ENCODE peak calls at places on chromosomes 13 and 19, in seven cellular contexts. F, S, P, G, M, I and Y are unnamed samples.

GRCh38 chr13:62337109-62337880 is 921.6 kb upstream of the PCDH20 start:
- DNase-seq in M (no peak), S (no peak), I (no peak), G (no peak), F (no peak), P (no peak), Y (peak; percentile 38)

GRCh38 chr19:50718255-50719118 is 1.1 kb downstream of the SHANK1 start:
- DNase-seq in S (no peak), I (peak; percentile 43), G (no peak), P (no peak), F (peak; percentile 31), M (no peak), Y (no peak)

GRCh38 chr13:33318744-33319143 is 33.2 kb upstream of the STARD13 start:
- DNase-seq in F (no peak), S (no peak), G (no peak), P (no peak), M (no peak), I (no peak), Y (no peak)

GRCh38 chr13:50425772-50426171 is 410.5 kb downstream of the KCNRG start:
- DNase-seq in G (no peak), I (no peak), P (peak; percentile 41), S (no peak), F (no peak), M (no peak), Y (peak; percentile 40)

GRCh38 chr13:96075953-96076543 is 13.9 kb upstream of the HS6ST3 start:
- DNase-seq in P (peak; percentile 8), I (no peak), F (no peak), S (peak; percentile 64), M (no peak), G (no peak), Y (peak; percentile 0)

GRCh38 chr13:67048793-67049150 is 181.4 kb downstream of the PCDH9 start:
- DNase-seq in P (no peak), S (no peak), F (no peak), I (no peak), M (no peak), G (no peak), Y (no peak)

GRCh38 chr13:113140677-113141590 is 17.5 kb upstream of the PROZ start:
- DNase-seq in G (no peak), S (no peak), P (no peak), I (no peak), M (no peak), F (no peak), Y (no peak)

GRCh38 chr13:69704311-69704710 is 403.3 kb upstream of the ATXN8OS start:
- DNase-seq in G (no peak), I (no peak), F (no peak), P (no peak), M (no peak), S (no peak), Y (no peak)

GRCh38 chr13:110492299-110493160 is 69.0 kb downstream of the RAB20 start:
- DNase-seq in P (no peak), F (no peak), S (no peak), M (no peak), I (no peak), G (no peak), Y (no peak)

GRCh38 chr13:94292323-94292640 is 187.2 kb downstream of the DCT start:
- DNase-seq in P (no peak), F (no peak), G (no peak), M (no peak), S (no peak), I (no peak), Y (no peak)

GRCh38 chr19:46471778-46472543 is 598 bp upstream of the PNMA8A start:
- DNase-seq in S (no peak), P (peak; percentile 29), I (no peak), M (no peak), F (no peak), G (no peak), Y (no peak)

GRCh38 chr19:52991021-52991420 is 22.7 kb upstream of the ERVV-1 start:
- DNase-seq in F (no peak), M (no peak), S (no peak), G (no peak), I (no peak), P (no peak), Y (no peak)

GRCh38 chr19:41327499-41328156 is 17.7 kb downstream of the CCDC97 start:
- DNase-seq in G (peak; percentile 72), S (no peak), F (peak; percentile 81), I (no peak), P (peak; percentile 30), M (peak; percentile 79), Y (peak; percentile 80)

GRCh38 chr19:41327076-41327475 is 17.1 kb downstream of the CCDC97 start:
- DNase-seq in P (no peak), F (no peak), S (no peak), M (no peak), I (no peak), G (no peak), Y (no peak)

GRCh38 chr19:41328818-41329220 is 18.8 kb downstream of the CCDC97 start:
- DNase-seq in S (no peak), P (no peak), F (no peak), M (no peak), I (no peak), G (no peak), Y (no peak)

GRCh38 chr19:41325947-41326706 is 16.2 kb downstream of the CCDC97 start:
- DNase-seq in S (peak; percentile 51), M (no peak), P (peak; percentile 33), F (peak; percentile 44), I (no peak), G (no peak), Y (peak; percentile 78)

GRCh38 chr19:41328157-41328817 is 18.3 kb downstream of the CCDC97 start:
- DNase-seq in F (no peak), S (peak; percentile 45), P (peak; percentile 21), M (no peak), G (no peak), I (no peak), Y (no peak)
- H3K4me1 ChIP-seq in F (peaks cover 69% of the 10 kb centered on the region), S (peaks cover 58% of the 10 kb centered on the region), P (peaks cover 46% of the 10 kb centered on the region), M (peaks cover 66% of the 10 kb centered on the region), G (peaks cover 60% of the 10 kb centered on the region), I (no peaks in the 10 kb centered on the region), Y (peaks cover 53% of the 10 kb centered on the region)

DNA sequence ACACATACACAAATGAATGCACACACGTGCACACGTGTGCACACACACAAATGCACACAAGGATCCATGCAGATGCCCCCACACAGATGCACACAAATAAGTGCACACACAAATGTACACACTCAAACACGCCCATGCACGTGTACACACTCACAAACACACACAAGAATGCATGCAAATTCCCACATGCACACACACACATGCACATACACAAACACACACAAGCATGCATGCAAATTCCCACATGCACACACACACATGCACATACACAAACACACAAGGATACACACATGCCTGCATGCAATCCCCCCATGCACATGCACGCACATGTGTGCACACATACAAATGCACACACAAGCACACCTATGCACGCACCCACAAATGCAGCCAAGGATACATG is 13.3 kb downstream of the GNA15 start:
- DNase-seq in M (no peak), P (no peak), I (no peak), S (no peak), F (no peak), G (no peak), Y (no peak)
- H3K4me1 ChIP-seq in M (no peaks in the 10 kb centered on the region), P (no peaks in the 10 kb centered on the region), I (peaks cover 89% of the 10 kb centered on the region), S (peaks cover 4% of the 10 kb centered on the region), F (no peaks in the 10 kb centered on the region), G (no peaks in the 10 kb centered on the region), Y (peaks cover 12% of the 10 kb centered on the region)

DNA sequence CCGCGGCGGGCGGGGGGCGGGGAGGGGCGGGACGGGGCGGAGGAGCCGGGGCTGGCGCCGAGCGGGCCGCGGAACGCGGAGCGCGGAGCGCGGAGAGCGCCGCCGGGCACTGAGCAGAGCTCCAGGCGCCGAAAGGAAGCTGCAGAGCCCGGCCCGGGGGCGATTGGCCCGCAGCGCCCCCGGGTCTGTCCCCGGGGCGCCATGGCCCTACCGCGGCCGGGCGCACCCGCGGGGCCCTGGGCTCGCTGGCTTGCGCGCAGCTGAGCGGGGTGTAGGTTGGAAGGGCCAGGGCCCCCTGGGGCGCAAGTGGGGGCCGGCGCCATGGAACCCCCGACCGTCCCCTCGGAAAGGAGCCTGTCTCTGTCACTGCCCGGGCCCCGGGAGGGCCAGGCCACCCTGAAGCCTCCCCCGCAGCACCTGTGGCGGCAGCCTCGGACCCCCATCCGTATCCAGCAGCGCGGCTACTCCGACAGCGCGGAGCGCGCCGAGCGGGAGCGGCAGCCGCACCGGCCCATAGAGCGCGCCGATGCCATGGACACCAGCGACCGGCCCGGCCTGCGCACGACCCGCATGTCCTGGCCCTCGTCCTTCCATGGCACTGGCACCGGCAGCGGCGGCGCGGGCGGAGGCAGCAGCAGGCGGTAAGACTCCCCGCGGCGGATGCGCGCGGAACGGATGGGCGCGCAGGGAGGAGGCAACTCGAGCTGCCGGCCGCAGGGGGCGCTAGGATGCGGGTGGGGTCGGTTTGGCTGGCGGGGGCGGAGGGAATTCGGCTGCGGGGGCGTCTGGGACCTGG is at the start of gene PDE4A:
- DNase-seq in M (no peak), F (peak; percentile 54), I (peak; percentile 73), S (peak; percentile 82), P (peak; percentile 89), G (no peak), Y (peak; percentile 89)
- H3K4me1 ChIP-seq in M (peaks cover 68% of the 10 kb centered on the region), F (peaks cover 81% of the 10 kb centered on the region), I (peaks cover 47% of the 10 kb centered on the region), S (peaks cover 74% of the 10 kb centered on the region), P (peaks cover 52% of the 10 kb centered on the region), G (peaks cover 76% of the 10 kb centered on the region), Y (peaks cover 59% of the 10 kb centered on the region)

DNA sequence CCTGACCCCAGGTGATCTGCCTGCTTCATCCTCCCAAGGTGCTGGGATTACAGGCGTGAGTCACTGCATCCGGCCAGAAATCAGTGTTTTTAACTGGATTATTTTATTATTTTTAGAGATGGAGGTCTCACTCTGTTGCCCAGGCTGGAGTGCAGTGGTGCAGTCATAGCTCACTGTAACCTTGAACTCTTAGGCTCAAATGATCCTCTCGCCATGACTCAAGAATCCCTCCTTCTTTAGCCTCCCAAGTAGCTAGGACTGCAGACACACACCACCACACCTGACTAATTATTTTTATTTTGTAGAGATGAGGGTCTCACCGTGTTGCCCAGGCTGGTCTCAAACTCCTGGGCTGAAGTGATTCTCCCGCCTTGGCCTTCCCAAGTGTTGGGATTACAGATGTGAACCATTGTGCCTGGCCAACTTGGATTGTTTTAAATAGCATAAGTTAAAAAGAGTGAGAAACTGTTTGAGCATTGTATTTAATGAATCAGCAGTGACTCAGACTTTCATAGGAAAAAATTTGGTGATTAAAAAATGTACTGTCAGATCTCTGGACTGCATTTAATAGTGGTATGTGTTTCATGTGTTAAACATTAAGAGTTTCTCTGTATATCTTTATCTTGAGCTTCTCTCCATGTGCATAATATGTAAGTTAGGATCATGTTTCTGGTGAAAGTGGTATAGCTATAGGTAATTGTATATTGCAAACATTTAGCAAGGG is 121.1 kb downstream of the PCCA start:
- DNase-seq in S (peak; percentile 94), P (no peak), F (no peak), I (no peak), M (no peak), G (no peak), Y (no peak)
- H3K4me1 ChIP-seq in S (peaks cover 71% of the 10 kb centered on the region), P (no peaks in the 10 kb centered on the region), F (no peaks in the 10 kb centered on the region), I (peaks cover 3% of the 10 kb centered on the region), M (no peaks in the 10 kb centered on the region), G (peaks cover 2% of the 10 kb centered on the region), Y (no peaks in the 10 kb centered on the region)